ENCODE peak calls at places on chromosome 10, in four cellular contexts. One of them, this sample, is unnamed.

GRCh38 chr10:112435013-112435619 is 11.6 kb downstream of the ZDHHC6 start:
- DNase-seq in stimulated activated CD4-positive, alpha-beta T cell treated with anti-CD3 and anti-CD28 coated beads, Interleukin-12 subunit alpha, Interleukin-12 subunit beta, amount 100 ng/mL, for 4 hours: no peak
- DNase-seq in endothelial cell: no peak
- DNase-seq in heart right ventricle: no peak
- DNase-seq in this sample: no peak

GRCh38 chr10:46524471-46525176 is 31.8 kb downstream of the GPRIN2 start:
- DNase-seq in stimulated activated CD4-positive, alpha-beta T cell treated with anti-CD3 and anti-CD28 coated beads, Interleukin-12 subunit alpha, Interleukin-12 subunit beta, amount 100 ng/mL, for 4 hours: no peak
- DNase-seq in heart right ventricle: no peak
- DNase-seq in endothelial cell: no peak
- DNase-seq in this sample: peak; percentile 26

GRCh38 chr10:77699080-77699645 is 61.6 kb upstream of the KCNMA1 start:
- DNase-seq in heart right ventricle: no peak
- DNase-seq in stimulated activated CD4-positive, alpha-beta T cell treated with anti-CD3 and anti-CD28 coated beads, Interleukin-12 subunit alpha, Interleukin-12 subunit beta, amount 100 ng/mL, for 4 hours: no peak
- DNase-seq in endothelial cell: no peak
- DNase-seq in this sample: no peak

GRCh38 chr10:104689547-104689946 is 48.5 kb downstream of the SORCS3 start:
- DNase-seq in stimulated activated CD4-positive, alpha-beta T cell treated with anti-CD3 and anti-CD28 coated beads, Interleukin-12 subunit alpha, Interleukin-12 subunit beta, amount 100 ng/mL, for 4 hours: no peak
- DNase-seq in endothelial cell: no peak
- DNase-seq in heart right ventricle: no peak
- DNase-seq in this sample: no peak

GRCh38 chr10:335151-335800 is 200.0 kb downstream of the ZMYND11 start:
- DNase-seq in endothelial cell: no peak
- DNase-seq in stimulated activated CD4-positive, alpha-beta T cell treated with anti-CD3 and anti-CD28 coated beads, Interleukin-12 subunit alpha, Interleukin-12 subunit beta, amount 100 ng/mL, for 4 hours: no peak
- DNase-seq in heart right ventricle: no peak
- DNase-seq in this sample: no peak

GRCh38 chr10:122464158-122464510 is 2.8 kb downstream of the HTRA1 start:
- DNase-seq in endothelial cell: no peak
- DNase-seq in heart right ventricle: no peak
- DNase-seq in stimulated activated CD4-positive, alpha-beta T cell treated with anti-CD3 and anti-CD28 coated beads, Interleukin-12 subunit alpha, Interleukin-12 subunit beta, amount 100 ng/mL, for 4 hours: no peak
- DNase-seq in this sample: no peak

GRCh38 chr10:16777473-16778370 is 39.5 kb downstream of the RSU1 start:
- DNase-seq in endothelial cell: peak; percentile 51
- DNase-seq in heart right ventricle: peak; percentile 69
- DNase-seq in stimulated activated CD4-positive, alpha-beta T cell treated with anti-CD3 and anti-CD28 coated beads, Interleukin-12 subunit alpha, Interleukin-12 subunit beta, amount 100 ng/mL, for 4 hours: no peak
- DNase-seq in this sample: peak; percentile 52

GRCh38 chr10:4867109-4867519 is 41.1 kb downstream of the AKR1E2 start:
- DNase-seq in heart right ventricle: no peak
- DNase-seq in stimulated activated CD4-positive, alpha-beta T cell treated with anti-CD3 and anti-CD28 coated beads, Interleukin-12 subunit alpha, Interleukin-12 subunit beta, amount 100 ng/mL, for 4 hours: no peak
- DNase-seq in endothelial cell: no peak
- DNase-seq in this sample: no peak

GRCh38 chr10:111297351-111297848 is 220.6 kb downstream of the ADRA2A start:
- DNase-seq in endothelial cell: no peak
- DNase-seq in stimulated activated CD4-positive, alpha-beta T cell treated with anti-CD3 and anti-CD28 coated beads, Interleukin-12 subunit alpha, Interleukin-12 subunit beta, amount 100 ng/mL, for 4 hours: no peak
- DNase-seq in heart right ventricle: no peak
- DNase-seq in this sample: no peak

GRCh38 chr10:182441-183201 is 47.4 kb downstream of the ZMYND11 start:
- DNase-seq in endothelial cell: no peak
- DNase-seq in stimulated activated CD4-positive, alpha-beta T cell treated with anti-CD3 and anti-CD28 coated beads, Interleukin-12 subunit alpha, Interleukin-12 subunit beta, amount 100 ng/mL, for 4 hours: no peak
- DNase-seq in heart right ventricle: no peak
- DNase-seq in this sample: no peak

GRCh38 chr10:96664563-96664962 is 55.8 kb downstream of the PIK3AP1 start:
- DNase-seq in stimulated activated CD4-positive, alpha-beta T cell treated with anti-CD3 and anti-CD28 coated beads, Interleukin-12 subunit alpha, Interleukin-12 subunit beta, amount 100 ng/mL, for 4 hours: no peak
- DNase-seq in endothelial cell: peak; percentile 18
- DNase-seq in heart right ventricle: no peak
- DNase-seq in this sample: no peak

GRCh38 chr10:93088466-93088865 is 14.8 kb downstream of the CYP26A1 start:
- DNase-seq in stimulated activated CD4-positive, alpha-beta T cell treated with anti-CD3 and anti-CD28 coated beads, Interleukin-12 subunit alpha, Interleukin-12 subunit beta, amount 100 ng/mL, for 4 hours: no peak
- DNase-seq in endothelial cell: no peak
- DNase-seq in heart right ventricle: no peak
- DNase-seq in this sample: no peak

GRCh38 chr10:130970341-130971122 is 341.0 kb downstream of the TCERG1L start:
- DNase-seq in stimulated activated CD4-positive, alpha-beta T cell treated with anti-CD3 and anti-CD28 coated beads, Interleukin-12 subunit alpha, Interleukin-12 subunit beta, amount 100 ng/mL, for 4 hours: no peak
- DNase-seq in heart right ventricle: no peak
- DNase-seq in endothelial cell: no peak
- DNase-seq in this sample: no peak

GRCh38 chr10:71728218-71728737 is 8.7 kb upstream of the C10orf105 start:
- DNase-seq in heart right ventricle: no peak
- DNase-seq in endothelial cell: no peak
- DNase-seq in stimulated activated CD4-positive, alpha-beta T cell treated with anti-CD3 and anti-CD28 coated beads, Interleukin-12 subunit alpha, Interleukin-12 subunit beta, amount 100 ng/mL, for 4 hours: no peak
- DNase-seq in this sample: no peak